ENCODE peak calls at places on chromosomes 1 and 21, in four cellular contexts. One of them, this sample, is unnamed.

GRCh38 chr1:112114540-112114939 is 125.1 kb upstream of the KCND3 start:
- DNase-seq in IMR-90: no peak
- DNase-seq in K562: peak
- DNase-seq in A549: no peak
- DNase-seq in this sample: no peak

GRCh38 chr1:231601775-231602674 is 24.6 kb upstream of the DISC1 start:
- DNase-seq in IMR-90: peak
- DNase-seq in K562: no peak
- DNase-seq in A549: no peak
- DNase-seq in this sample: no peak

GRCh38 chr1:43883321-43883720 is 50.3 kb upstream of the ARTN start:
- DNase-seq in IMR-90: no peak
- DNase-seq in K562: no peak
- DNase-seq in A549: no peak
- DNase-seq in this sample: peak

GRCh38 chr1:64890699-64891439 is 75.5 kb downstream of the JAK1 start:
- DNase-seq in IMR-90: no peak
- DNase-seq in K562: peak
- DNase-seq in A549: no peak
- DNase-seq in this sample: no peak

GRCh38 chr1:191530928-191531327 is 627.3 kb upstream of the RGS18 start:
- DNase-seq in IMR-90: no peak
- DNase-seq in K562: no peak
- DNase-seq in A549: no peak
- DNase-seq in this sample: no peak

GRCh38 chr1:216330262-216330661 is 93.0 kb downstream of the USH2A start:
- DNase-seq in IMR-90: peak
- DNase-seq in K562: no peak
- DNase-seq in A549: no peak
- DNase-seq in this sample: no peak

GRCh38 chr1:101251504-101251903 is 14.7 kb downstream of the S1PR1 start:
- DNase-seq in IMR-90: no peak
- DNase-seq in K562: no peak
- DNase-seq in A549: no peak
- DNase-seq in this sample: no peak

GRCh38 chr1:198123146-198123545 is 33.7 kb upstream of the NEK7 start:
- DNase-seq in IMR-90: peak
- DNase-seq in K562: no peak
- DNase-seq in A549: no peak
- DNase-seq in this sample: no peak

GRCh38 chr1:189616893-189617292 is 860.8 kb downstream of the BRINP3 start:
- DNase-seq in IMR-90: peak
- DNase-seq in K562: no peak
- DNase-seq in A549: peak
- DNase-seq in this sample: no peak

GRCh38 chr1:155051777-155052398 is 772 bp downstream of the ADAM15 start:
- DNase-seq in IMR-90: peak
- DNase-seq in K562: no peak
- DNase-seq in A549: no peak
- DNase-seq in this sample: peak

GRCh38 chr21:38930838-38931237 is 125.1 kb downstream of the ETS2 start:
- DNase-seq in IMR-90: peak
- DNase-seq in K562: no peak
- DNase-seq in A549: no peak
- DNase-seq in this sample: no peak

GRCh38 chr21:36859744-36860501 is 106.5 kb downstream of the HLCS start:
- DNase-seq in IMR-90: peak
- DNase-seq in K562: peak
- DNase-seq in A549: peak
- DNase-seq in this sample: peak

GRCh38 chr1:230356869-230357778 is 69.0 kb downstream of the PGBD5 start:
- DNase-seq in IMR-90: no peak
- DNase-seq in K562: no peak
- DNase-seq in A549: no peak
- DNase-seq in this sample: no peak

GRCh38 chr21:41207401-41208388 is 39.7 kb downstream of the BACE2 start:
- DNase-seq in IMR-90: peak
- DNase-seq in K562: peak
- DNase-seq in A549: no peak
- DNase-seq in this sample: no peak

GRCh38 chr1:168520052-168520751 is 23.6 kb downstream of the XCL2 start:
- DNase-seq in IMR-90: no peak
- DNase-seq in K562: no peak
- DNase-seq in A549: no peak
- DNase-seq in this sample: no peak

GRCh38 chr1:26724938-26725337 is 29.1 kb downstream of the ARID1A start:
- DNase-seq in IMR-90: no peak
- DNase-seq in K562: no peak
- DNase-seq in A549: no peak
- DNase-seq in this sample: no peak

GRCh38 chr1:14120895-14121294 is 420.9 kb downstream of the PRDM2 start:
- DNase-seq in IMR-90: no peak
- DNase-seq in K562: no peak
- DNase-seq in A549: no peak
- DNase-seq in this sample: no peak

GRCh38 chr21:44601596-44602473 is 1.4 kb downstream of the KRTAP10-7 start:
- DNase-seq in IMR-90: no peak
- DNase-seq in K562: no peak
- DNase-seq in A549: no peak
- DNase-seq in this sample: no peak

GRCh38 chr1:27070390-27071048 is 57.9 kb upstream of the TENT5B start:
- DNase-seq in IMR-90: no peak
- DNase-seq in K562: peak
- DNase-seq in A549: no peak
- DNase-seq in this sample: no peak

GRCh38 chr1:77888429-77889239 is at the start of gene NEXN:
- DNase-seq in IMR-90: peak
- DNase-seq in K562: peak
- DNase-seq in A549: peak
- DNase-seq in this sample: peak

GRCh38 chr21:26881504-26882228 is 36.5 kb upstream of the ADAMTS1 start:
- DNase-seq in IMR-90: peak
- DNase-seq in K562: no peak
- DNase-seq in A549: peak
- DNase-seq in this sample: peak
- TF ChIP-seq SMC3 in IMR-90: peak
- TF ChIP-seq SMC3 in K562: no peak
- TF ChIP-seq SMC3 in A549: no peak
- TF ChIP-seq SMC3 in this sample: peak

GRCh38 chr1:86380257-86380861 is 15.8 kb downstream of the ODF2L start:
- DNase-seq in IMR-90: peak
- DNase-seq in K562: peak
- DNase-seq in A549: peak
- DNase-seq in this sample: peak
- TF ChIP-seq RCOR1 in IMR-90: no peak
- TF ChIP-seq RCOR1 in K562: no peak
- TF ChIP-seq RCOR1 in A549: no peak
- TF ChIP-seq RCOR1 in this sample: no peak

DNA sequence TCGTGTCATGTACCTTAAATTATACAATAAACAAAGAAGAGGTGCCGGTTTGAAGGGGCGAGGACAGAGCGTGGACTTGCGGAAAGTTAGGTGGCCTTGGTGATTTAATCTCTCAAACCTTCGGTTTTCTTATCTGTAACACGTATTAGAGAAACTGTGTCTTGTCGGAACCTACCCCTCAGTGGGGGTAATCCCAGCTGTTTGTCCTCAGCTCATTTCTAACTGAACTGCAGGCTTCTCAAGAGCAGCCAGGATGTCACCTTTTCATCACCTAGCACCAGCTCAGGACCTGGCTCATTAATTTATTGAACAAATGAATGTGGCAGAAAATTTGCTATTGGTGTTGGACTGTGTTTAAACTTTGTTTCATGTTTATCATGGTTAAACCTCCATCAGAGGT is 31.2 kb downstream of the ITSN1 start:
- DNase-seq in IMR-90: no peak
- DNase-seq in K562: no peak
- DNase-seq in A549: no peak
- DNase-seq in this sample: no peak
- TF ChIP-seq SMC3 in IMR-90: no peak
- TF ChIP-seq SMC3 in K562: no peak
- TF ChIP-seq SMC3 in A549: no peak
- TF ChIP-seq SMC3 in this sample: no peak

GRCh38 chr1:95386371-95386770 is 152.4 kb downstream of the RWDD3 start:
- DNase-seq in IMR-90: no peak
- DNase-seq in K562: no peak
- DNase-seq in A549: no peak
- DNase-seq in this sample: peak
- TF ChIP-seq RCOR1 in IMR-90: no peak
- TF ChIP-seq RCOR1 in K562: no peak
- TF ChIP-seq RCOR1 in A549: no peak
- TF ChIP-seq RCOR1 in this sample: peak

DNA sequence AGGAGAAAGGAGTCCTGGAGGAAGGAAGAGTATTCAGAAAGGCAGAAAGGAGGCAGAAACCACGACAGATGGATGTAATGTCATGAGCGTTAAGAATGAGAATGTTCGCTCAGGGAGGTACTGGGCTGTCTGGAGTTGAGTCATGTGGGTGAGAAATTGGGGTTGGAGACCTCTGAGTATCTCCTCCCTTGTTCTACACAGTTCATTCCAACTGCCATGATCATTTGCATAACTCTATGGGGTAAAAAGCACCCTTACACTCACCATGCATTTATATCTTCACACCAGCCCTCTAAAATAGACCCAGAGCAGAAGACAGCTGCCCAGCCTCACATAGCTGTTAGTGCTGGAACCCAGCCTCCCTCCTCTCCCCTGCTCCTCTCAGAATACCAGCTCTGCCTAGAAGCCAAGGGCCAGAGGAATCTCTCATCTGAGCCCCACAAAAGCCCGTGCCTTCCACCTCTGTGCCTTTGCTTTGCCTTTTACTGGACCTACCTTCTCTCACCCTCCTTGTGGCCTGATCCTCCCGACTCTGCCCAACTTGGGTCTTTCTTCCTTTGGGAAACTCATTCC is 85.2 kb downstream of the BEND5 start:
- DNase-seq in IMR-90: no peak
- DNase-seq in K562: no peak
- DNase-seq in A549: no peak
- DNase-seq in this sample: no peak
- TF ChIP-seq SMC3 in IMR-90: no peak
- TF ChIP-seq SMC3 in K562: no peak
- TF ChIP-seq SMC3 in A549: no peak
- TF ChIP-seq SMC3 in this sample: no peak

GRCh38 chr1:158199840-158200239 is 19.1 kb downstream of the CD1D start:
- DNase-seq in IMR-90: peak
- DNase-seq in K562: no peak
- DNase-seq in A549: peak
- DNase-seq in this sample: no peak

GRCh38 chr1:158200509-158200908 is 19.8 kb downstream of the CD1D start:
- DNase-seq in IMR-90: no peak
- DNase-seq in K562: no peak
- DNase-seq in A549: no peak
- DNase-seq in this sample: no peak

GRCh38 chr1:158204458-158204827 is 23.7 kb downstream of the CD1D start:
- DNase-seq in IMR-90: no peak
- DNase-seq in K562: no peak
- DNase-seq in A549: no peak
- DNase-seq in this sample: no peak

GRCh38 chr1:158208717-158209116 is 28.0 kb downstream of the CD1D start:
- DNase-seq in IMR-90: no peak
- DNase-seq in K562: no peak
- DNase-seq in A549: no peak
- DNase-seq in this sample: no peak

DNA sequence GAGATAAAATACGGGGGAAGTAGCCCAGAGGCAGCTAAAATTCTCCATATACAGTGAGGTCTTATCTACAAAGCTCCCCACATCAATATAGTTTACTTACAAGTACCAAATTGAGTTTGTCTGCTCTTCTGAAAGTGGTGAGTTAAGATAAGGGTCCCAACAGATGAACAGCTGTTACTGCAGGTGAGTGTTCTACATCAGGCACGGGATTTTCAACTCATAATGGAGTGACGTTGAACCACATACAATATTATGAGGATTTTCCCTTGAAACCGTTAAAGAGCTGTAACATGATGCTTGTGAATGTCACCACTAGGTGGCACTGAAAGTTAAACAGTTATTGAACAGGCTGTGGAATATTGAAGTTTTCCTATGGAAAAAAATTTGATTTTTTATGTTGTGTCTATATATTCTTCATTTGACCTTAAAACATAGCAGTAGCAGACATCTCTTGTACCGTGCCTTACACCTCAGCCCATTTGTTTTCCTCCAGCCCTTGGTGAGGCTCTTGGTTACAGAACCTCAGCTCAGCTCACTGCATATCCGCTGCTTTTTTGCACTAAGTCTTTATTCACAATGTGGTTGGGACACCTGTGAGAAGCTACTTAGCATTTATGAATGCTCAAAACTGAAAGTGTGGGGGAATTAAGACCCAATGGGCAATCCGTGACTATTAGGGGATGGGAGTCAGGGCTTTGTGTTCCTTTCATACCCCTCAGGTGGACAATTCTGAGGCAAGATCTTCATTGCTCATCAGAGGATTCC is 23.2 kb downstream of the CD1D start:
- DNase-seq in IMR-90: peak
- DNase-seq in K562: peak
- DNase-seq in A549: peak
- DNase-seq in this sample: peak
- TF ChIP-seq RCOR1 in IMR-90: no peak
- TF ChIP-seq RCOR1 in K562: no peak
- TF ChIP-seq RCOR1 in A549: no peak
- TF ChIP-seq RCOR1 in this sample: no peak

GRCh38 chr1:208820600-208821232 is 576.5 kb upstream of the PLXNA2 start:
- DNase-seq in IMR-90: no peak
- DNase-seq in K562: no peak
- DNase-seq in A549: no peak
- DNase-seq in this sample: no peak
- TF ChIP-seq SMC3 in IMR-90: no peak
- TF ChIP-seq SMC3 in K562: no peak
- TF ChIP-seq SMC3 in A549: no peak
- TF ChIP-seq SMC3 in this sample: no peak

This sample was measured in SK-N-SH.